ENCODE peak calls at places on chromosomes 4 and X, in nine cellular contexts. Z is GF-D8, D is NCI-H1105, H is brain microvascular endothelial cell, S is ascending aorta, J is SK-N-DZ, Y is activated T-cell treated with anti-CD3 and anti-CD28 coated beads for 1 hour, T is T-cell, X is WTC11. U is an unnamed sample.

GRCh38 chr4:104631000-104631399 is 136.3 kb upstream of the CXXC4 start:
- DNase-seq in Z (no peak), D (no peak), H (no peak), S (no peak), J (no peak), Y (no peak), T (no peak), X (no peak), U (no peak)

GRCh38 chr4:112358952-112359749 is 62.0 kb downstream of the ALPK1 start:
- DNase-seq in Z (no peak), D (no peak), H (no peak), S (no peak), J (no peak), Y (no peak), T (no peak), X (no peak), U (no peak)

GRCh38 chrX:19807414-19807813 is 80.0 kb downstream of the SH3KBP1 start:
- DNase-seq in Z (no peak), D (no peak), H (no peak), S (no peak), J (no peak), Y (no peak), T (no peak), X (no peak), U (no peak)

GRCh38 chr4:143402776-143403550 is 66.3 kb downstream of the GAB1 start:
- DNase-seq in Z (no peak), D (no peak), H (no peak), S (no peak), J (no peak), Y (no peak), T (no peak), X (no peak), U (no peak)

GRCh38 chr4:116913451-116913850 is 171.9 kb downstream of the TRAM1L1 start:
- DNase-seq in Z (no peak), D (no peak), H (no peak), S (no peak), J (no peak), Y (no peak), T (no peak), X (no peak), U (no peak)

GRCh38 chrX:46072776-46073175 is 472.4 kb downstream of the ZNF674 start:
- DNase-seq in Z (no peak), D (no peak), H (no peak), S (no peak), J (no peak), Y (no peak), T (no peak), X (no peak), U (no peak)

GRCh38 chr4:69984030-69984443 is 11.7 kb upstream of the STATH start:
- DNase-seq in Z (no peak), D (peak), H (peak), S (no peak), J (no peak), Y (no peak), T (no peak), X (no peak), U (no peak)

GRCh38 chr4:18057821-18058533 is 36.4 kb upstream of the LCORL start:
- DNase-seq in Z (no peak), D (no peak), H (no peak), S (no peak), J (no peak), Y (no peak), T (no peak), X (no peak), U (no peak)

GRCh38 chr4:120018786-120019185 is 47.9 kb downstream of the MAD2L1 start:
- DNase-seq in Z (no peak), D (no peak), H (no peak), S (no peak), J (no peak), Y (no peak), T (no peak), X (no peak), U (no peak)

GRCh38 chrX:103554687-103555417 is 30.5 kb upstream of the TCEAL4 start:
- DNase-seq in Z (no peak), D (peak), H (peak), S (no peak), J (peak), Y (peak), T (peak), X (peak), U (no peak)

GRCh38 chrX:103464071-103464773 is 55.1 kb downstream of the RAB40A start:
- DNase-seq in Z (no peak), D (peak), H (peak), S (no peak), J (no peak), Y (no peak), T (peak), X (peak), U (no peak)